ENCODE peak calls at places on chromosomes 4 and X, in eight cellular contexts. One of them, this sample, is unnamed.

GRCh38 chr4:17347445-17347844 is 164.4 kb downstream of the QDPR start:
- DNase-seq in HFFc6: peak; percentile 27
- DNase-seq in tibial artery: no peak
- DNase-seq in cardiac fibroblast: peak; percentile 57
- DNase-seq in nephron progenitor cell: peak; percentile 16
- DNase-seq in kidney epithelial cell: no peak
- DNase-seq in Calu3: peak; percentile 13
- DNase-seq in testis: no peak
- DNase-seq in this sample: no peak

GRCh38 chr4:4247711-4248035 is 350 bp downstream of the TMEM128 start:
- DNase-seq in nephron progenitor cell: no peak
- DNase-seq in kidney epithelial cell: no peak
- DNase-seq in cardiac fibroblast: no peak
- DNase-seq in tibial artery: no peak
- DNase-seq in testis: no peak
- DNase-seq in HFFc6: peak; percentile 8
- DNase-seq in Calu3: no peak
- DNase-seq in this sample: no peak

GRCh38 chrX:55636109-55636508 is 12.9 kb downstream of the FOXR2 start:
- DNase-seq in nephron progenitor cell: no peak
- DNase-seq in kidney epithelial cell: no peak
- DNase-seq in testis: peak; percentile 14
- DNase-seq in Calu3: no peak
- DNase-seq in HFFc6: no peak
- DNase-seq in tibial artery: no peak
- DNase-seq in cardiac fibroblast: no peak
- DNase-seq in this sample: no peak

GRCh38 chr4:173314715-173315114 is 19.4 kb downstream of the HMGB2 start:
- DNase-seq in HFFc6: no peak
- DNase-seq in testis: no peak
- DNase-seq in cardiac fibroblast: no peak
- DNase-seq in kidney epithelial cell: no peak
- DNase-seq in tibial artery: no peak
- DNase-seq in Calu3: no peak
- DNase-seq in nephron progenitor cell: no peak
- DNase-seq in this sample: no peak

GRCh38 chr4:7721984-7722551 is 217.6 kb downstream of the AFAP1 start:
- DNase-seq in testis: no peak
- DNase-seq in HFFc6: no peak
- DNase-seq in kidney epithelial cell: no peak
- DNase-seq in cardiac fibroblast: peak; percentile 33
- DNase-seq in Calu3: peak; percentile 30
- DNase-seq in nephron progenitor cell: no peak
- DNase-seq in tibial artery: no peak
- DNase-seq in this sample: no peak

GRCh38 chr4:112765317-112765989 is 128.5 kb downstream of the LARP7 start:
- DNase-seq in cardiac fibroblast: peak; percentile 36
- DNase-seq in tibial artery: no peak
- DNase-seq in kidney epithelial cell: no peak
- DNase-seq in HFFc6: peak; percentile 3
- DNase-seq in Calu3: no peak
- DNase-seq in nephron progenitor cell: peak; percentile 23
- DNase-seq in testis: no peak
- DNase-seq in this sample: no peak

GRCh38 chr4:169249214-169249973 is 21.4 kb downstream of the SH3RF1 start:
- DNase-seq in tibial artery: no peak
- DNase-seq in HFFc6: peak; percentile 46
- DNase-seq in cardiac fibroblast: peak; percentile 61
- DNase-seq in nephron progenitor cell: no peak
- DNase-seq in Calu3: no peak
- DNase-seq in testis: no peak
- DNase-seq in kidney epithelial cell: no peak
- DNase-seq in this sample: no peak

GRCh38 chr4:76364763-76365162 is 56.2 kb downstream of the CCDC158 start:
- DNase-seq in testis: no peak
- DNase-seq in nephron progenitor cell: no peak
- DNase-seq in Calu3: no peak
- DNase-seq in HFFc6: no peak
- DNase-seq in tibial artery: no peak
- DNase-seq in cardiac fibroblast: no peak
- DNase-seq in kidney epithelial cell: no peak
- DNase-seq in this sample: no peak

GRCh38 chrX:71910526-71911022 is at the start of gene NHSL2:
- DNase-seq in cardiac fibroblast: no peak
- DNase-seq in kidney epithelial cell: no peak
- DNase-seq in Calu3: peak; percentile 25
- DNase-seq in HFFc6: no peak
- DNase-seq in tibial artery: peak; percentile 32
- DNase-seq in testis: peak; percentile 25
- DNase-seq in nephron progenitor cell: peak; percentile 49
- DNase-seq in this sample: no peak

GRCh38 chrX:44344194-44344593 is 722 bp upstream of the EFHC2 start:
- DNase-seq in tibial artery: peak; percentile 18
- DNase-seq in cardiac fibroblast: no peak
- DNase-seq in testis: peak; percentile 14
- DNase-seq in nephron progenitor cell: no peak
- DNase-seq in kidney epithelial cell: no peak
- DNase-seq in Calu3: no peak
- DNase-seq in HFFc6: no peak
- DNase-seq in this sample: no peak

GRCh38 chr4:117957570-117957969 is 76.7 kb upstream of the NDST3 start:
- DNase-seq in HFFc6: no peak
- DNase-seq in cardiac fibroblast: no peak
- DNase-seq in kidney epithelial cell: no peak
- DNase-seq in nephron progenitor cell: no peak
- DNase-seq in testis: no peak
- DNase-seq in tibial artery: no peak
- DNase-seq in Calu3: no peak
- DNase-seq in this sample: no peak

GRCh38 chrX:7086384-7086783 is 61.1 kb upstream of the STS start:
- DNase-seq in cardiac fibroblast: no peak
- DNase-seq in testis: no peak
- DNase-seq in Calu3: no peak
- DNase-seq in kidney epithelial cell: no peak
- DNase-seq in nephron progenitor cell: no peak
- DNase-seq in tibial artery: no peak
- DNase-seq in HFFc6: no peak
- DNase-seq in this sample: no peak

GRCh38 chrX:74557378-74557777 is 57.0 kb downstream of the RLIM start:
- DNase-seq in tibial artery: no peak
- DNase-seq in Calu3: no peak
- DNase-seq in kidney epithelial cell: no peak
- DNase-seq in cardiac fibroblast: no peak
- DNase-seq in HFFc6: no peak
- DNase-seq in nephron progenitor cell: no peak
- DNase-seq in testis: no peak
- DNase-seq in this sample: no peak

GRCh38 chr4:64272432-64272831 is 136.8 kb downstream of the TECRL start:
- DNase-seq in kidney epithelial cell: no peak
- DNase-seq in nephron progenitor cell: no peak
- DNase-seq in testis: no peak
- DNase-seq in tibial artery: no peak
- DNase-seq in cardiac fibroblast: no peak
- DNase-seq in HFFc6: no peak
- DNase-seq in Calu3: peak; percentile 5
- DNase-seq in this sample: no peak

GRCh38 chr4:8409271-8410065 is 31.1 kb downstream of the ACOX3 start:
- DNase-seq in HFFc6: no peak
- DNase-seq in tibial artery: no peak
- DNase-seq in cardiac fibroblast: peak; percentile 26
- DNase-seq in Calu3: no peak
- DNase-seq in kidney epithelial cell: no peak
- DNase-seq in nephron progenitor cell: peak; percentile 35
- DNase-seq in testis: peak; percentile 73
- DNase-seq in this sample: no peak

GRCh38 chr4:89337678-89338077 is 30.1 kb upstream of the GPRIN3 start:
- DNase-seq in Calu3: no peak
- DNase-seq in kidney epithelial cell: no peak
- DNase-seq in cardiac fibroblast: no peak
- DNase-seq in tibial artery: no peak
- DNase-seq in testis: no peak
- DNase-seq in nephron progenitor cell: no peak
- DNase-seq in HFFc6: no peak
- DNase-seq in this sample: no peak

GRCh38 chrX:21944136-21944615 is 3.7 kb downstream of the SMS start:
- DNase-seq in testis: no peak
- DNase-seq in nephron progenitor cell: no peak
- DNase-seq in cardiac fibroblast: peak; percentile 43
- DNase-seq in kidney epithelial cell: no peak
- DNase-seq in Calu3: no peak
- DNase-seq in tibial artery: no peak
- DNase-seq in HFFc6: no peak
- DNase-seq in this sample: no peak

GRCh38 chr4:125433453-125433852 is 118.7 kb downstream of the FAT4 start:
- DNase-seq in nephron progenitor cell: no peak
- DNase-seq in cardiac fibroblast: peak; percentile 93
- DNase-seq in HFFc6: peak; percentile 7
- DNase-seq in Calu3: no peak
- DNase-seq in kidney epithelial cell: no peak
- DNase-seq in testis: no peak
- DNase-seq in tibial artery: no peak
- DNase-seq in this sample: no peak

GRCh38 chrX:117996918-117997480 is 119.6 kb downstream of the KLHL13 start:
- DNase-seq in cardiac fibroblast: no peak
- DNase-seq in tibial artery: no peak
- DNase-seq in Calu3: no peak
- DNase-seq in HFFc6: no peak
- DNase-seq in testis: no peak
- DNase-seq in nephron progenitor cell: no peak
- DNase-seq in kidney epithelial cell: no peak
- DNase-seq in this sample: no peak

GRCh38 chrX:39819921-39820849 is 277.6 kb downstream of the BCOR start:
- DNase-seq in cardiac fibroblast: peak; percentile 64
- DNase-seq in nephron progenitor cell: peak; percentile 30
- DNase-seq in testis: peak; percentile 54
- DNase-seq in Calu3: no peak
- DNase-seq in kidney epithelial cell: no peak
- DNase-seq in tibial artery: no peak
- DNase-seq in HFFc6: no peak
- DNase-seq in this sample: no peak

GRCh38 chr4:142264961-142265360 is 581.1 kb downstream of the INPP4B start:
- DNase-seq in Calu3: no peak
- DNase-seq in nephron progenitor cell: no peak
- DNase-seq in tibial artery: no peak
- DNase-seq in kidney epithelial cell: no peak
- DNase-seq in cardiac fibroblast: peak; percentile 81
- DNase-seq in testis: no peak
- DNase-seq in HFFc6: peak; percentile 72
- DNase-seq in this sample: no peak

GRCh38 chrX:68807818-68808217 is 21.0 kb upstream of the EFNB1 start:
- DNase-seq in nephron progenitor cell: no peak
- DNase-seq in testis: peak; percentile 43
- DNase-seq in Calu3: no peak
- DNase-seq in HFFc6: no peak
- DNase-seq in kidney epithelial cell: no peak
- DNase-seq in cardiac fibroblast: peak; percentile 32
- DNase-seq in tibial artery: no peak
- DNase-seq in this sample: no peak
- TF ChIP-seq CTCF in nephron progenitor cell: peak; percentile 32
- TF ChIP-seq CTCF in testis: peak; percentile 31
- TF ChIP-seq CTCF in Calu3: peak; percentile 16
- TF ChIP-seq CTCF in HFFc6: peak; percentile 63
- TF ChIP-seq CTCF in kidney epithelial cell: peak; percentile 30
- TF ChIP-seq CTCF in cardiac fibroblast: peak; percentile 25
- TF ChIP-seq CTCF in tibial artery: peak; percentile 29
- TF ChIP-seq CTCF in this sample: no peak

DNA sequence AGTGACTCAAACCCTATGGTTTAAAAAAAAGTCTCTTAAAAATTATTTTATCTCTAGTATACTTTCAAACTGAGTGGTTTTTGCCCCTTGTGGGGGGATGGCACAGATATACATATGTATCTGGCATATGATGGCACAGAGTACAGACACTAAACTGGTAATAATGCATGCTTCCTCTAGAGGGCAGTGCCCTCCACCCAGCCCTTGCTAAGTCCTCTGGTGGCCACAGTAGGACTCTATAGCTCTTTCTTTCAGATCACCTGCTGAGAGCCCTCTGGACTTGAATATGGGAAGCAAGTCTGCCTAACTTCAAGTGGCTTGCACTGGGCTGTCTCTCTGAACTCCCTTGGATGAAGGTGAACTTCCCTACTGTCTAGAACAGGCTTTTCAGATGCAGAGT is 66.3 kb downstream of the TSPAN7 start:
- DNase-seq in tibial artery: no peak
- DNase-seq in HFFc6: peak; percentile 2
- DNase-seq in testis: no peak
- DNase-seq in nephron progenitor cell: no peak
- DNase-seq in cardiac fibroblast: peak; percentile 0
- DNase-seq in kidney epithelial cell: no peak
- DNase-seq in Calu3: peak; percentile 18
- DNase-seq in this sample: no peak
- TF ChIP-seq CTCF in tibial artery: peak; percentile 7
- TF ChIP-seq CTCF in HFFc6: peak; percentile 60
- TF ChIP-seq CTCF in testis: no peak
- TF ChIP-seq CTCF in nephron progenitor cell: peak; percentile 44
- TF ChIP-seq CTCF in cardiac fibroblast: peak; percentile 62
- TF ChIP-seq CTCF in kidney epithelial cell: peak; percentile 36
- TF ChIP-seq CTCF in Calu3: peak; percentile 30
- TF ChIP-seq CTCF in this sample: no peak

DNA sequence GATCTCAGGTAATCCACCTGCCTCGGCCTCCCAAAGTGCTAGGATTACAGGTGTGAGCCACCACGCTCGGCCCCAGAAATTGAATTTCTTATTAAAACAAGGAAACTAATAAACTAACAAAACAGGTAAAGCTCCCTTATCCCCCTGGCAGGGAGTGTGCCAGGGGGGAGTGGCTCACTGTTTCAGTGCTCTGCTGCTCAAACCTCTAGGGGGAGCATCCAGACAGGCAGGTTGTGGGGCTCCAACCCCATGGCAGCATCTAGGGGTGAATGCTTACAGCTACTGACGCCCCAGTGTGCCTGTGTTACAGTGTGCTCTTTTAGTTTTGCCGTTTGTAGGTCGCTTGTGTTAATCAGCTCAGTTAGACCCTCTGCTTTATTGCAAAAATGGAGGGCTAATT is 605.0 kb downstream of the GABRG1 start:
- DNase-seq in nephron progenitor cell: no peak
- DNase-seq in tibial artery: no peak
- DNase-seq in cardiac fibroblast: no peak
- DNase-seq in Calu3: no peak
- DNase-seq in HFFc6: no peak
- DNase-seq in kidney epithelial cell: no peak
- DNase-seq in testis: no peak
- DNase-seq in this sample: no peak
- TF ChIP-seq CTCF in nephron progenitor cell: no peak
- TF ChIP-seq CTCF in tibial artery: no peak
- TF ChIP-seq CTCF in cardiac fibroblast: no peak
- TF ChIP-seq CTCF in Calu3: no peak
- TF ChIP-seq CTCF in HFFc6: no peak
- TF ChIP-seq CTCF in kidney epithelial cell: no peak
- TF ChIP-seq CTCF in testis: no peak
- TF ChIP-seq CTCF in this sample: no peak

DNA sequence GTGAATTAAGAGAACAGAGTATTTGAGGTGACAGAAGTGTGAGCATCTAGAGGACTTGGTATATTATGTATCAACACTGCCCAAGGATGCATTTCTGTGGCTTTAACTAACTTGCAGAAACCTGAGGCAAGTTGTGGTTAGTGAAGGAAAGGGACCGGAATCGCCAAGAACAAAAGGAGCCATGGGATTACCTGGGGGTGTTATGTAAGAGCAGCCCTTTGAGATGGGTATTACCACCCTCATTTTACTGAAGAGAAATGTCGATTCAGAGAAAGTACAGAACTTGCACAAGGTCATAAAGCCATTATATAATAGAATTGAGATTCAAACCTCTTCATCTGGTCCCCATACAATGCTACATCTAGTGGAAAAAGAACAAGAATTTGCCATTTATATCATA is 14.3 kb downstream of the TENM3 start:
- DNase-seq in nephron progenitor cell: no peak
- DNase-seq in Calu3: no peak
- DNase-seq in tibial artery: no peak
- DNase-seq in testis: no peak
- DNase-seq in HFFc6: no peak
- DNase-seq in cardiac fibroblast: no peak
- DNase-seq in kidney epithelial cell: no peak
- DNase-seq in this sample: no peak
- TF ChIP-seq CTCF in nephron progenitor cell: no peak
- TF ChIP-seq CTCF in Calu3: no peak
- TF ChIP-seq CTCF in tibial artery: no peak
- TF ChIP-seq CTCF in testis: no peak
- TF ChIP-seq CTCF in HFFc6: no peak
- TF ChIP-seq CTCF in cardiac fibroblast: no peak
- TF ChIP-seq CTCF in kidney epithelial cell: no peak
- TF ChIP-seq CTCF in this sample: no peak

This sample was measured in omental fat pad.